ENCODE peak calls at places on chromosomes 6 and 20, in seven cellular contexts. P, B, F, G, X, O and R are unnamed samples. For H3K4me1, the result is how much of the 10 kb centered on the place peaks cover.

GRCh38 chr6:35297541-35298481 is at the start of gene DEF6:
- DNase-seq in P (peak), F (peak), O (peak), G (peak), B (peak), X (peak), R (peak)

GRCh38 chr6:137217801-137218472 is 1.2 kb downstream of the IFNGR1 start:
- DNase-seq in B (peak), G (peak), X (peak), O (no peak), F (no peak), P (peak), R (peak)

GRCh38 chr6:35487653-35488516 is 9.0 kb downstream of the TEAD3 start:
- DNase-seq in G (peak), O (no peak), B (peak), F (no peak), P (no peak), X (peak), R (no peak)

GRCh38 chr6:34627296-34627695 is 69.3 kb downstream of the ILRUN start:
- DNase-seq in B (no peak), O (no peak), P (no peak), F (no peak), X (no peak), G (no peak), R (no peak)

GRCh38 chr6:138787138-138787537 is 8.7 kb upstream of the ECT2L start:
- DNase-seq in O (no peak), P (no peak), F (no peak), X (no peak), B (no peak), G (no peak), R (no peak)

GRCh38 chr20:49268600-49269365 is 9.1 kb downstream of the ZNFX1 start:
- DNase-seq in F (no peak), G (peak), B (no peak), P (no peak), X (no peak), O (no peak), R (no peak)

GRCh38 chr20:59453634-59454241 is 150.6 kb upstream of the PHACTR3 start:
- DNase-seq in O (no peak), F (no peak), P (no peak), B (no peak), X (no peak), G (no peak), R (peak)

GRCh38 chr6:116561377-116562018 is 7.9 kb downstream of the CALHM4 start:
- DNase-seq in O (peak), P (peak), B (peak), F (peak), X (peak), G (peak), R (peak)

GRCh38 chr6:165417298-165417865 is 108.0 kb upstream of the C6orf118 start:
- DNase-seq in X (no peak), F (no peak), O (no peak), P (no peak), G (no peak), B (no peak), R (no peak)

GRCh38 chr6:147869869-147870268 is 361.4 kb downstream of the SAMD5 start:
- DNase-seq in G (no peak), X (no peak), F (no peak), B (no peak), P (no peak), O (no peak), R (no peak)

GRCh38 chr6:166691199-166691598 is 64.1 kb upstream of the RPS6KA2 start:
- DNase-seq in P (peak), X (no peak), G (peak), F (no peak), B (no peak), O (no peak), R (no peak)

GRCh38 chr6:166826264-166826663 is 130.1 kb downstream of the RNASET2 start:
- DNase-seq in X (no peak), P (no peak), G (no peak), O (no peak), B (no peak), F (no peak), R (no peak)

GRCh38 chr20:35953411-35954199 is 697 bp downstream of the SCAND1 start:
- DNase-seq in G (peak), P (peak), X (peak), B (peak), F (peak), O (peak), R (peak)

GRCh38 chr20:1833728-1834726 is 61.2 kb upstream of the SIRPA start:
- DNase-seq in O (no peak), B (no peak), X (no peak), F (no peak), P (no peak), G (no peak), R (no peak)

GRCh38 chr20:25859649-25860530 is 163.2 kb upstream of the ZNF337 start:
- DNase-seq in X (peak), O (peak), F (peak), G (peak), B (peak), P (peak), R (peak)

GRCh38 chr6:10759884-10760329 is 12.3 kb downstream of the TMEM14B start:
- DNase-seq in G (peak), B (no peak), O (no peak), P (no peak), F (no peak), X (no peak), R (no peak)

GRCh38 chr6:159595173-159595572 is 97.9 kb downstream of the SOD2 start:
- DNase-seq in B (no peak), F (no peak), P (peak), O (no peak), G (peak), X (no peak), R (no peak)

GRCh38 chr6:96194675-96195074 is 178.9 kb downstream of the FUT9 start:
- DNase-seq in O (no peak), G (no peak), X (no peak), B (no peak), P (no peak), F (no peak), R (no peak)

GRCh38 chr6:130190701-130191375 is 31.9 kb downstream of the SAMD3 start:
- DNase-seq in B (no peak), O (no peak), X (no peak), F (no peak), G (no peak), P (no peak), R (no peak)

GRCh38 chr6:24824142-24824755 is 25.5 kb upstream of the ARMH2 start:
- DNase-seq in X (no peak), F (no peak), O (no peak), P (no peak), B (no peak), G (no peak), R (no peak)

GRCh38 chr6:89117285-89118108 is at the start of gene SRSF12:
- DNase-seq in X (peak), F (peak), G (peak), P (peak), O (peak), B (peak), R (peak)

GRCh38 chr6:79334674-79335073 is 100.2 kb upstream of the HMGN3 start:
- DNase-seq in F (no peak), G (peak), P (no peak), O (no peak), X (no peak), B (no peak), R (no peak)

GRCh38 chr6:26025047-26025893 is 62.0 kb upstream of the HFE start:
- DNase-seq in G (peak), P (no peak), O (no peak), B (no peak), F (peak), X (no peak), R (no peak)

GRCh38 chr20:62067547-62068260 is 2.0 kb upstream of the TAF4 start:
- DNase-seq in O (no peak), F (no peak), X (no peak), P (no peak), G (no peak), B (no peak), R (peak)

GRCh38 chr6:73513496-73513854 is 7.4 kb downstream of the EEF1A1 start:
- DNase-seq in G (peak), P (no peak), O (no peak), B (no peak), X (no peak), F (no peak), R (no peak)

GRCh38 chr6:131787079-131787478 is 20.7 kb upstream of the ENPP1 start:
- DNase-seq in O (no peak), X (no peak), P (no peak), B (no peak), G (peak), F (no peak), R (no peak)

GRCh38 chr6:35711731-35712130 is 23.0 kb upstream of the FKBP5 start:
- DNase-seq in F (peak), G (no peak), X (no peak), P (no peak), O (no peak), B (no peak), R (no peak)

GRCh38 chr6:163427498-163428254 is 13.2 kb downstream of the QKI start:
- DNase-seq in G (peak), B (no peak), P (no peak), X (no peak), F (no peak), O (no peak), R (no peak)

GRCh38 chr20:62165762-62166399 is 16.9 kb upstream of the MTG2 start:
- DNase-seq in F (no peak), O (no peak), B (no peak), X (no peak), P (no peak), G (peak), R (peak)

GRCh38 chr6:109465772-109466171 is 10.2 kb upstream of the MICAL1 start:
- DNase-seq in G (no peak), O (no peak), P (no peak), B (peak), X (no peak), F (peak), R (no peak)

GRCh38 chr6:151229401-151230276 is 10.1 kb upstream of the AKAP12 start:
- DNase-seq in B (no peak), O (no peak), G (no peak), X (no peak), F (no peak), P (no peak), R (no peak)

GRCh38 chr20:6863798-6864201 is 96.3 kb downstream of the BMP2 start:
- DNase-seq in F (no peak), X (no peak), B (no peak), O (no peak), P (no peak), G (no peak), R (no peak)

DNA sequence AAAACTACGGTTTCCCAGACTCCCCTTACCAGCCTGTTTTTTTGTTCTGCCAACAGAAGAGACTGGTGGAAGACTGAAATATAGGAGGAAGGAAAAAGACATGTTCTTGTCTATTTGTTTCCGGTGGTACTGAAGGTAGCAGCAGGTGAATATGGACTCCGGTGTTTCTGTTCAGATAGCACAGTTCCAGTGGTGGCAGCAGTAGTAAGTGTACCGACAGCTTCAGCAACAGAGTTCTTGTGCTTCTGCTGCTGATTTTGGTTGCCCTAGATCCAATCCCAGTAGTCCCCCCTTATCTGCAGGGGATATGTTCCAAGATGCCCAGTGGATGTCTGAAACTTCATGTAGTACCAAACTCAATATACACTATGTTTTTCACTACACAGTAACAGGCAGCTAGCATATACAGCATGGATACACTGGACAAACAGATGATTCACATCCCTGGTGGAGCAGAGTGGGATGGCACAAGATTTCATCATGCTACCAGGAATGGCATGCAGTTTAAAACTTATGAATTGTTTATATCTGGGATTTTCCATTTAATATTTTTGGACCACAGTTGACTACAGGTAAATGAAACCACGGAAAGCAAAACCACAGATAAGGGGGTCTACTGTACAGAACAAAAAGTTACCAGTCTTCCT is 301.8 kb downstream of the BTBD9 start:
- DNase-seq in F (no peak), B (no peak), P (no peak), X (no peak), O (no peak), G (peak), R (no peak)
- H3K27ac ChIP-seq in F (no peak), B (no peak), P (no peak), X (no peak), O (no peak), G (no peak), R (no peak)

GRCh38 chr20:17635320-17635673 is 46.7 kb downstream of the RRBP1 start:
- DNase-seq in P (peak), G (no peak), B (no peak), O (no peak), X (no peak), F (no peak), R (no peak)

GRCh38 chr20:17635846-17636245 is 46.2 kb downstream of the RRBP1 start:
- DNase-seq in P (peak), B (no peak), X (no peak), F (no peak), G (peak), O (no peak), R (no peak)

GRCh38 chr20:17634666-17635319 is 47.2 kb downstream of the RRBP1 start:
- DNase-seq in G (no peak), B (peak), P (peak), X (no peak), O (no peak), F (peak), R (no peak)

GRCh38 chr20:17633221-17633849 is 48.7 kb downstream of the RRBP1 start:
- DNase-seq in G (no peak), P (peak), X (no peak), O (no peak), B (no peak), F (no peak), R (no peak)

GRCh38 chr20:17633850-17634500 is 48.1 kb downstream of the RRBP1 start:
- DNase-seq in G (no peak), X (no peak), F (no peak), P (peak), O (no peak), B (no peak), R (no peak)
- H3K4me1 ChIP-seq in G (under half), X (under half), F (under half), P (under half), O (under half), B (under half), R (under half)

GRCh38 chr20:47095690-47096089 is 201.0 kb downstream of the EYA2 start:
- DNase-seq in X (no peak), F (no peak), O (no peak), B (no peak), G (no peak), P (no peak), R (no peak)

GRCh38 chr20:47090835-47091234 is 196.2 kb downstream of the EYA2 start:
- DNase-seq in B (no peak), O (no peak), F (no peak), X (no peak), P (no peak), G (no peak), R (no peak)

GRCh38 chr20:47089151-47089550 is 194.5 kb downstream of the EYA2 start:
- DNase-seq in F (no peak), X (no peak), P (no peak), O (no peak), G (no peak), B (no peak), R (no peak)

GRCh38 chr20:47097691-47098622 is 203.3 kb downstream of the EYA2 start:
- DNase-seq in B (no peak), G (no peak), P (no peak), O (no peak), X (peak), F (no peak), R (no peak)

GRCh38 chr20:47093567-47093966 is 198.9 kb downstream of the EYA2 start:
- DNase-seq in X (no peak), P (no peak), B (no peak), F (no peak), G (no peak), O (no peak), R (no peak)
- H3K27ac ChIP-seq in X (no peak), P (no peak), B (no peak), F (no peak), G (no peak), O (no peak), R (no peak)

DNA sequence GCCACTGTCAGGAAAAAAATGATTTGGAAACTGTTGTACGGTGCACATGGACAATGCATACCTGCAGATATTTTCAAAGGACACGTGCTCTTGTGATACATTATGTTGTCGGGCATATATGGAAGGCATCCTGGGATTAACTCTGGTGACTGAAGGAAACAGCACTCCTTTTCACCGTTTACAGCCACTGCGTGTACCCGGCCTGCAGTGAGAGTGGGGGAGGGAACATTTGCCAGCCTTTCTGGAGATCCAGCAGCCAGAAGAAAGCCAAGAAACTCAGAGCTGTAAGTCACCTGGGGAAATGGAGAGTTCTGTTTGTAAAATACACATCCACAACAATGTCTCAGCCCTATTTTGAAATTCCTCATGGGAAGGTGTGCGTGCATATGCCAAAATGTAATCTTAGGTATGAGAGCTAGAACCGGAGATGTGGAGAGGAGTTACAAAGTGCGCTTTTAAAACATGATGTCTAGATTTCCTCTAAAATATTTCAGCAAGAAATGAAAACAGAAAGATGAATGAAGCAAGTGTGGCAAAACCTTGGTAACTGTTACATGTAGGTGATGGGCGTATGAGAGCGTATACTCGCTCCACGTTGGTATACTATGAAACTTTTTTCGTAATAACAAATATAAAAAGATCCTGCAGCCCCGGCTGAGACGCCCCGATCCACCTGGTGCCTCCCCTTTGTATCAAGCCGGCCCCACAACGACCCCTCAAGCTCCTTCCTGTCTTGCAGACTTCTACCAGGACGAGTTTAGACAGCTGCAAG is 8.6 kb upstream of the FOXF2 start:
- DNase-seq in G (no peak), F (no peak), B (no peak), O (no peak), X (no peak), P (no peak), R (no peak)
- H3K4me1 ChIP-seq in G (under half), F (under half), B (half or more), O (under half), X (under half), P (under half), R (half or more)

GRCh38 chr6:161891542-161891941 is 617.7 kb upstream of the AGPAT4 start:
- DNase-seq in X (no peak), B (no peak), F (no peak), O (no peak), G (no peak), P (no peak), R (no peak)
- H3K27ac ChIP-seq in X (no peak), B (no peak), F (no peak), O (no peak), G (no peak), P (no peak), R (no peak)

GRCh38 chr6:81753709-81754678 is 1.5 kb upstream of the TENT5A start:
- DNase-seq in B (peak), X (peak), O (peak), P (peak), F (peak), G (peak), R (peak)
- H3K4me1 ChIP-seq in B (under half), X (under half), O (under half), P (under half), F (under half), G (under half), R (under half)

DNA sequence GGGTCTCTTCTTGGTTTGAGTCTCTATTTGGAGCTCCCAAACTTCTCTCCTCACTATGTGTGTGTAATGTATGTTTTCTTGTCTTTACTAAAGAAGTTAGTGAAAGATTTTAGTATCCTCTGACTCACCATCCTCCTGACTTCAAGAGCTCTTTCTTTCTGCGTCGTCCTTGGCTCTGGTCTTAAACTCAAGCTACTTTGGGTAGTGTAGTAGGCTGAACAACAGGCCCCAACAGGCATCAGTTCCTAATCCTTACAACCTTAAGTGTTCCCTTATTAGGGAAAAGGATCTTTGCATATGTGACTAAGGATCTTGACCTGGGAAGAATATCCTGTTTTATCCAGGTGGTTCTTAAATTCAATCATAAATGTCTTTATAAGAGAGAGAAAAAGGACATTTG is 810.2 kb downstream of the MAFB start:
- DNase-seq in F (no peak), X (no peak), O (no peak), P (no peak), G (no peak), B (no peak), R (no peak)
- H3K27ac ChIP-seq in F (no peak), X (no peak), O (no peak), P (no peak), G (no peak), B (no peak), R (no peak)

GRCh38 chr6:41937472-41937871 is 4.1 kb downstream of the CCND3 start:
- DNase-seq in F (no peak), B (no peak), G (no peak), X (no peak), O (no peak), P (no peak), R (no peak)
- H3K4me1 ChIP-seq in F (under half), B (half or more), G (under half), X (under half), O (half or more), P (under half), R (half or more)